ENCODE peak calls at places on chromosomes 16 and 17, in nine cellular contexts. I, M, V, E, P, S, K, Q and Z are unnamed samples.
A peak's percentile ranks its signal among the peaks of the same experiment; 100 is the strongest.

GRCh38 chr16:77191259-77191969 is 424 bp downstream of the MON1B start:
- DNase-seq in V (no peak), K (peak; percentile 33), E (no peak), P (no peak), I (no peak), S (no peak), Q (peak; percentile 56), M (peak; percentile 26), Z (no peak)

GRCh38 chr16:7025616-7026190 is 306.9 kb upstream of the RBFOX1 start:
- DNase-seq in M (peak; percentile 92), I (peak; percentile 6), E (no peak), Q (peak; percentile 73), K (peak; percentile 10), P (peak; percentile 59), S (peak; percentile 46), V (no peak), Z (peak; percentile 35)

GRCh38 chr17:34726536-34727384 is 147.4 kb downstream of the TMEM132E start:
- DNase-seq in S (no peak), K (no peak), V (no peak), P (no peak), E (no peak), Q (no peak), M (no peak), I (no peak), Z (no peak)

GRCh38 chr16:57051696-57052228 is 40.6 kb upstream of the CPNE2 start:
- DNase-seq in I (no peak), S (no peak), Q (no peak), K (no peak), P (no peak), E (no peak), M (no peak), V (no peak), Z (no peak)

GRCh38 chr16:10579965-10580918 is at the start of gene EMP2:
- DNase-seq in K (no peak), M (peak; percentile 92), Q (peak; percentile 92), I (peak; percentile 79), S (peak; percentile 76), V (peak; percentile 30), E (peak; percentile 80), P (peak; percentile 90), Z (peak; percentile 90)

GRCh38 chr16:9033125-9033830 is 58.2 kb upstream of the HAPSTR1 start:
- DNase-seq in P (no peak), Q (no peak), M (peak; percentile 70), K (no peak), E (peak; percentile 37), I (peak; percentile 18), S (peak; percentile 69), V (no peak), Z (peak; percentile 44)

GRCh38 chr17:885971-886571 is 93.5 kb downstream of the NXN start:
- DNase-seq in I (peak; percentile 86), E (no peak), K (no peak), M (no peak), P (peak; percentile 55), V (no peak), S (no peak), Q (peak; percentile 77), Z (peak; percentile 76)

GRCh38 chr16:15874745-15875314 is 13.6 kb downstream of the CEP20 start:
- DNase-seq in M (peak; percentile 77), E (peak; percentile 56), Q (peak; percentile 60), P (peak; percentile 40), I (peak; percentile 37), K (no peak), V (peak; percentile 52), S (peak; percentile 62), Z (peak; percentile 77)

GRCh38 chr17:4598776-4599504 is 14.6 kb downstream of the SMTNL2 start:
- DNase-seq in S (no peak), E (no peak), V (no peak), P (no peak), Q (peak; percentile 85), I (no peak), M (peak; percentile 74), K (no peak), Z (no peak)

GRCh38 chr17:35372846-35373531 is 432 bp downstream of the SLFN11 start:
- DNase-seq in Q (peak; percentile 61), P (no peak), E (no peak), S (peak; percentile 55), K (peak; percentile 30), M (peak; percentile 7), I (peak; percentile 14), V (no peak), Z (peak; percentile 43)

GRCh38 chr17:78106211-78106610 is 22.3 kb downstream of the TMC6 start:
- DNase-seq in K (no peak), Q (no peak), S (no peak), I (no peak), V (no peak), P (no peak), M (no peak), E (no peak), Z (no peak)

GRCh38 chr17:78105551-78105950 is 23.0 kb downstream of the TMC6 start:
- DNase-seq in K (no peak), S (no peak), Q (no peak), M (no peak), I (no peak), E (no peak), P (no peak), V (no peak), Z (no peak)

GRCh38 chr17:78104540-78104941 is 24.0 kb downstream of the TMC6 start:
- DNase-seq in P (no peak), K (no peak), V (no peak), M (no peak), S (no peak), I (no peak), Q (no peak), E (no peak), Z (no peak)

GRCh38 chr17:78103311-78103710 is 25.2 kb downstream of the TMC6 start:
- DNase-seq in K (no peak), M (no peak), Q (no peak), V (no peak), S (no peak), P (no peak), E (no peak), I (no peak), Z (no peak)

DNA sequence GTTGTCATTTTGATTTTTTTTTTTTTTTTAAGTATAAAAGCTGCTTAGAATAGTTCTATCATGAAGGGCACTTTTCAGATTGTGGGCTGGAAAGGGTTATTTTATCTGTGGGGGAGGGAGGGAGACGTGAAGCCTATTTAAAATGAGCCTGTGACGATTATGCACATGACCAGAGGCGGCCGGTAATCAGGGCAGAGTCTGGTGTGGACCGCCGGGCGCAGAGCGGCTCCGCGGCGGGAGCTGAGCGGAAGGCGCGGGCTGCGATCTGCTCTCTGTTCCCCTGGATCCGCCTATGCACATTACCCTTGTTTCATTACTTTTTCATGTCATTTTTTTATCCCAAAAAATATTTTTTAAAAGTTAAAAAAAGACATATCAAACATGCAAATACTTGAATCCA is 23.5 kb downstream of the TMC6 start:
- DNase-seq in M (no peak), Q (no peak), K (no peak), I (no peak), S (no peak), V (no peak), P (no peak), E (no peak), Z (no peak)
- H3K4me3 ChIP-seq in M (no peak overlapping the region), Q (no peak overlapping the region), K (no peak overlapping the region), I (no peak overlapping the region), S (no peak overlapping the region), V (no peak overlapping the region), P (no peak overlapping the region), E (no peak overlapping the region), Z (no peak overlapping the region)

DNA sequence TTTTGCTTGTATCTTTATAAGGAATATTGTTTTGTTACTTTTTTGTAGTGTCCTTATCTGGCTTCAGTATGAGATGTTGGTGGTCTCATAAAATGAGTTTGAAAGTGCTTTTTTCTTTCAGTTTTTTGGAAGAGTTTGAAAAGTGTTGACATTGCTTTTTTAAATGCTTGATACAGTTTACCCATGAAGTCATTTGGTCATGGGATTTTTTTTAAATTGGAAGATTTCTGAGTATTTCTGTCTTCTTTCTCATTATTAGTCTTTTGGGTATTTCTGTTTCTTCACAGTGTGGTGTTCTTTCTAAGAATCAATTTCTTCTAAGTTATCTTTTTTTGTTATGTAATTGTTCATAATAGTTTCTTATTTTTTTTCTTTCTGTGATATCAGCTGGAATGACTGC is 15.1 kb downstream of the ZNF267 start:
- DNase-seq in P (no peak), S (no peak), Q (no peak), I (no peak), E (no peak), M (no peak), K (no peak), V (no peak), Z (no peak)
- H3K9me3 ChIP-seq in P (no peaks in the 10 kb centered on the region), S (peaks cover 23% of the 10 kb centered on the region), Q (peaks cover 3% of the 10 kb centered on the region), I (no peaks in the 10 kb centered on the region), E (peaks cover 8% of the 10 kb centered on the region), M (peaks cover 11% of the 10 kb centered on the region), K (no peaks in the 10 kb centered on the region), V (peaks cover 10% of the 10 kb centered on the region), Z (peaks cover 42% of the 10 kb centered on the region)

GRCh38 chr17:74433421-74434121 is 1.7 kb downstream of the GPRC5C start:
- DNase-seq in K (no peak), Q (peak; percentile 55), P (no peak), E (no peak), S (peak; percentile 19), V (no peak), I (no peak), M (peak; percentile 82), Z (no peak)
- H3K4me3 ChIP-seq in K (no peak overlapping the region), Q (peak overlapping the region; percentile 52), P (peak overlapping the region; percentile 90), E (no peak overlapping the region), S (peak overlapping the region; percentile 80), V (no peak overlapping the region), I (peak overlapping the region; percentile 72), M (peak overlapping the region; percentile 79), Z (no peak overlapping the region)

GRCh38 chr16:66222756-66223155 is 143.7 kb upstream of the CDH5 start:
- DNase-seq in M (no peak), I (no peak), S (no peak), V (no peak), K (no peak), Q (no peak), P (no peak), E (no peak), Z (peak; percentile 7)
- H3K9me3 ChIP-seq in M (no peaks in the 10 kb centered on the region), I (no peaks in the 10 kb centered on the region), S (no peaks in the 10 kb centered on the region), V (no peaks in the 10 kb centered on the region), K (no peaks in the 10 kb centered on the region), Q (no peaks in the 10 kb centered on the region), P (no peaks in the 10 kb centered on the region), E (no peaks in the 10 kb centered on the region), Z (no peaks in the 10 kb centered on the region)

DNA sequence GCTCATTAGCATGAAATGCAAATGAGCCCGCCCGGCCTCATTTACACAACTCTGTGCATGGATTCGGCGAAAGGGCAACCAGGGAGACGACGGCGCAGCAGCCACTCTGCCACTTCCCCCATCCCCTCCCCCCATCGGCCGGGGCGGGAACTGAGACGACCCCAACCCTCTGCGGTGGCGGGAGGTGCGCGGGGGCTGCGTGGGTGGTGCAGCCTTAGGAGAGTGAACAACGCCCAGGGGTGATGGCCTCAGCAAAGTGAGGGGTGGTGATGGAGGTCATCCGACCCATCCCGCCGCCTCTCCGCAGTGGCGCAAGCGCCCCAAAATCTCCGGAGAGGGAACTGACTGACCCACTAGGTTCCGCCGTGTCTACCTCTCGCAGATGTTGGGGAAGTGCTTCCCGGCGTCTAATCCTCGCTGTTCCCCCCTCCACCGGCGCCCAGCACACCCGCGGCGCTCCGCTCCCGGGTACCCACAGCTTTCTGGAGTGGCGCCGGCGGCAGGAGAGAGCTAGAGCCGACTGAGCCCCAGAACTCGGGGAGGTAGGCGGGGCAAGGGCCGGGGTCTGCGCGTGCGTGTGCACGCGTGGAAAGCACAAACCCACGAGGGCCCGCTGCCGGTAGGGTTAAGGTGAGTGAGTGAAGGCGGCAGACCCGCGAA is 1.4 kb upstream of the CACNA1G start:
- DNase-seq in Q (peak; percentile 76), K (no peak), P (no peak), E (no peak), S (no peak), V (no peak), M (peak; percentile 62), I (no peak), Z (no peak)
- H3K4me3 ChIP-seq in Q (no peak overlapping the region), K (peak overlapping the region; percentile 47), P (peak overlapping the region; percentile 54), E (peak overlapping the region; percentile 22), S (no peak overlapping the region), V (no peak overlapping the region), M (no peak overlapping the region), I (peak overlapping the region; percentile 43), Z (no peak overlapping the region)

GRCh38 chr16:66391726-66392670 is 25.5 kb downstream of the CDH5 start:
- DNase-seq in V (no peak), K (no peak), S (no peak), I (no peak), Q (no peak), E (no peak), P (no peak), M (no peak), Z (no peak)
- H3K9me3 ChIP-seq in V (no peaks in the 10 kb centered on the region), K (no peaks in the 10 kb centered on the region), S (no peaks in the 10 kb centered on the region), I (no peaks in the 10 kb centered on the region), Q (no peaks in the 10 kb centered on the region), E (no peaks in the 10 kb centered on the region), P (no peaks in the 10 kb centered on the region), M (no peaks in the 10 kb centered on the region), Z (no peaks in the 10 kb centered on the region)